ENCODE peak calls at places on chromosomes 16 and 17, in ten cellular contexts. One of them, this sample, is unnamed.

GRCh38 chr17:1997587-1998425 is 27.3 kb downstream of the RTN4RL1 start:
- DNase-seq in lower leg skin: no peak
- DNase-seq in lung: peak; percentile 45
- DNase-seq in GM12864: no peak
- DNase-seq in foreskin fibroblast: peak; percentile 36
- DNase-seq in OCI-LY7: no peak
- DNase-seq in RWPE2: no peak
- DNase-seq in naive thymus-derived CD4-positive, alpha-beta T cell: no peak
- DNase-seq in right cardiac atrium: peak; percentile 77
- DNase-seq in neuronal stem cell: peak; percentile 59
- DNase-seq in this sample: no peak

GRCh38 chr16:2779151-2779920 is 2.3 kb upstream of the ELOB start:
- DNase-seq in lower leg skin: peak; percentile 81
- DNase-seq in lung: no peak
- DNase-seq in GM12864: no peak
- DNase-seq in foreskin fibroblast: no peak
- DNase-seq in OCI-LY7: no peak
- DNase-seq in RWPE2: peak; percentile 49
- DNase-seq in naive thymus-derived CD4-positive, alpha-beta T cell: no peak
- DNase-seq in right cardiac atrium: no peak
- DNase-seq in neuronal stem cell: no peak
- DNase-seq in this sample: no peak

GRCh38 chr17:41775394-41776226 is 10.9 kb downstream of the JUP start:
- DNase-seq in lower leg skin: no peak
- DNase-seq in lung: no peak
- DNase-seq in GM12864: no peak
- DNase-seq in foreskin fibroblast: no peak
- DNase-seq in OCI-LY7: no peak
- DNase-seq in RWPE2: no peak
- DNase-seq in naive thymus-derived CD4-positive, alpha-beta T cell: no peak
- DNase-seq in right cardiac atrium: no peak
- DNase-seq in neuronal stem cell: peak; percentile 43
- DNase-seq in this sample: peak; percentile 39

GRCh38 chr16:31273676-31274075 is 13.9 kb downstream of the ITGAM start:
- DNase-seq in lower leg skin: peak; percentile 61
- DNase-seq in lung: no peak
- DNase-seq in GM12864: no peak
- DNase-seq in foreskin fibroblast: peak; percentile 27
- DNase-seq in OCI-LY7: no peak
- DNase-seq in RWPE2: no peak
- DNase-seq in naive thymus-derived CD4-positive, alpha-beta T cell: no peak
- DNase-seq in right cardiac atrium: no peak
- DNase-seq in neuronal stem cell: no peak
- DNase-seq in this sample: peak; percentile 85

GRCh38 chr17:43418441-43419374 is 19.9 kb downstream of the ARL4D start:
- DNase-seq in lower leg skin: peak; percentile 94
- DNase-seq in lung: no peak
- DNase-seq in GM12864: no peak
- DNase-seq in foreskin fibroblast: peak; percentile 97
- DNase-seq in OCI-LY7: no peak
- DNase-seq in RWPE2: peak; percentile 93
- DNase-seq in naive thymus-derived CD4-positive, alpha-beta T cell: no peak
- DNase-seq in right cardiac atrium: peak; percentile 75
- DNase-seq in neuronal stem cell: no peak
- DNase-seq in this sample: peak; percentile 96

GRCh38 chr17:81961087-81961514 is at the start of gene NOTUM:
- DNase-seq in lower leg skin: no peak
- DNase-seq in lung: no peak
- DNase-seq in GM12864: no peak
- DNase-seq in foreskin fibroblast: peak; percentile 57
- DNase-seq in OCI-LY7: peak; percentile 39
- DNase-seq in RWPE2: no peak
- DNase-seq in naive thymus-derived CD4-positive, alpha-beta T cell: no peak
- DNase-seq in right cardiac atrium: no peak
- DNase-seq in neuronal stem cell: no peak
- DNase-seq in this sample: no peak

GRCh38 chr17:50101346-50102163 is 6.4 kb downstream of the PDK2 start:
- DNase-seq in lower leg skin: no peak
- DNase-seq in lung: no peak
- DNase-seq in GM12864: no peak
- DNase-seq in foreskin fibroblast: peak; percentile 72
- DNase-seq in OCI-LY7: no peak
- DNase-seq in RWPE2: no peak
- DNase-seq in naive thymus-derived CD4-positive, alpha-beta T cell: no peak
- DNase-seq in right cardiac atrium: peak; percentile 84
- DNase-seq in neuronal stem cell: no peak
- DNase-seq in this sample: no peak

GRCh38 chr17:67995568-67996191 is 589 bp downstream of the C17orf58 start:
- DNase-seq in lower leg skin: peak; percentile 90
- DNase-seq in lung: no peak
- DNase-seq in GM12864: no peak
- DNase-seq in foreskin fibroblast: peak; percentile 45
- DNase-seq in OCI-LY7: peak; percentile 49
- DNase-seq in RWPE2: no peak
- DNase-seq in naive thymus-derived CD4-positive, alpha-beta T cell: peak; percentile 15
- DNase-seq in right cardiac atrium: peak; percentile 82
- DNase-seq in neuronal stem cell: peak; percentile 23
- DNase-seq in this sample: no peak

GRCh38 chr17:58991718-58992331 is 114.9 kb downstream of the TRIM37 start:
- DNase-seq in lower leg skin: no peak
- DNase-seq in lung: peak; percentile 69
- DNase-seq in GM12864: no peak
- DNase-seq in foreskin fibroblast: peak; percentile 69
- DNase-seq in OCI-LY7: no peak
- DNase-seq in RWPE2: no peak
- DNase-seq in naive thymus-derived CD4-positive, alpha-beta T cell: no peak
- DNase-seq in right cardiac atrium: no peak
- DNase-seq in neuronal stem cell: no peak
- DNase-seq in this sample: peak; percentile 47

GRCh38 chr16:30972872-30973271 is 12.1 kb upstream of the HSD3B7 start:
- DNase-seq in lower leg skin: no peak
- DNase-seq in lung: no peak
- DNase-seq in GM12864: no peak
- DNase-seq in foreskin fibroblast: no peak
- DNase-seq in OCI-LY7: no peak
- DNase-seq in RWPE2: no peak
- DNase-seq in naive thymus-derived CD4-positive, alpha-beta T cell: no peak
- DNase-seq in right cardiac atrium: no peak
- DNase-seq in neuronal stem cell: no peak
- DNase-seq in this sample: no peak

GRCh38 chr16:5450435-5451104 is 353.0 kb upstream of the EEF2KMT start:
- DNase-seq in lower leg skin: peak; percentile 67
- DNase-seq in lung: no peak
- DNase-seq in GM12864: no peak
- DNase-seq in foreskin fibroblast: no peak
- DNase-seq in OCI-LY7: no peak
- DNase-seq in RWPE2: no peak
- DNase-seq in naive thymus-derived CD4-positive, alpha-beta T cell: no peak
- DNase-seq in right cardiac atrium: no peak
- DNase-seq in neuronal stem cell: peak; percentile 48
- DNase-seq in this sample: no peak

GRCh38 chr17:34733351-34733750 is 154.0 kb downstream of the TMEM132E start:
- DNase-seq in lower leg skin: peak; percentile 62
- DNase-seq in lung: no peak
- DNase-seq in GM12864: no peak
- DNase-seq in foreskin fibroblast: no peak
- DNase-seq in OCI-LY7: no peak
- DNase-seq in RWPE2: no peak
- DNase-seq in naive thymus-derived CD4-positive, alpha-beta T cell: no peak
- DNase-seq in right cardiac atrium: no peak
- DNase-seq in neuronal stem cell: no peak
- DNase-seq in this sample: no peak

GRCh38 chr17:41530062-41531048 is 2.2 kb upstream of the KRT19 start:
- DNase-seq in lower leg skin: no peak
- DNase-seq in lung: no peak
- DNase-seq in GM12864: no peak
- DNase-seq in foreskin fibroblast: peak; percentile 86
- DNase-seq in OCI-LY7: no peak
- DNase-seq in RWPE2: no peak
- DNase-seq in naive thymus-derived CD4-positive, alpha-beta T cell: no peak
- DNase-seq in right cardiac atrium: no peak
- DNase-seq in neuronal stem cell: no peak
- DNase-seq in this sample: peak; percentile 87

GRCh38 chr17:57135026-57135747 is 50.1 kb downstream of the AKAP1 start:
- DNase-seq in lower leg skin: no peak
- DNase-seq in lung: no peak
- DNase-seq in GM12864: no peak
- DNase-seq in foreskin fibroblast: no peak
- DNase-seq in OCI-LY7: no peak
- DNase-seq in RWPE2: no peak
- DNase-seq in naive thymus-derived CD4-positive, alpha-beta T cell: no peak
- DNase-seq in right cardiac atrium: no peak
- DNase-seq in neuronal stem cell: no peak
- DNase-seq in this sample: no peak

GRCh38 chr17:57125866-57126265 is 40.8 kb downstream of the AKAP1 start:
- DNase-seq in lower leg skin: no peak
- DNase-seq in lung: no peak
- DNase-seq in GM12864: no peak
- DNase-seq in foreskin fibroblast: no peak
- DNase-seq in OCI-LY7: no peak
- DNase-seq in RWPE2: no peak
- DNase-seq in naive thymus-derived CD4-positive, alpha-beta T cell: no peak
- DNase-seq in right cardiac atrium: no peak
- DNase-seq in neuronal stem cell: no peak
- DNase-seq in this sample: no peak

GRCh38 chr17:57132663-57133062 is 47.6 kb downstream of the AKAP1 start:
- DNase-seq in lower leg skin: no peak
- DNase-seq in lung: no peak
- DNase-seq in GM12864: no peak
- DNase-seq in foreskin fibroblast: no peak
- DNase-seq in OCI-LY7: peak; percentile 23
- DNase-seq in RWPE2: no peak
- DNase-seq in naive thymus-derived CD4-positive, alpha-beta T cell: no peak
- DNase-seq in right cardiac atrium: no peak
- DNase-seq in neuronal stem cell: no peak
- DNase-seq in this sample: no peak

GRCh38 chr17:57135748-57136342 is 50.8 kb downstream of the AKAP1 start:
- DNase-seq in lower leg skin: no peak
- DNase-seq in lung: no peak
- DNase-seq in GM12864: no peak
- DNase-seq in foreskin fibroblast: no peak
- DNase-seq in OCI-LY7: no peak
- DNase-seq in RWPE2: no peak
- DNase-seq in naive thymus-derived CD4-positive, alpha-beta T cell: no peak
- DNase-seq in right cardiac atrium: no peak
- DNase-seq in neuronal stem cell: no peak
- DNase-seq in this sample: no peak

GRCh38 chr17:57130708-57131461 is 45.8 kb downstream of the AKAP1 start:
- DNase-seq in lower leg skin: peak; percentile 95
- DNase-seq in lung: peak; percentile 85
- DNase-seq in GM12864: peak; percentile 48
- DNase-seq in foreskin fibroblast: peak; percentile 89
- DNase-seq in OCI-LY7: peak; percentile 86
- DNase-seq in RWPE2: no peak
- DNase-seq in naive thymus-derived CD4-positive, alpha-beta T cell: peak; percentile 79
- DNase-seq in right cardiac atrium: peak; percentile 88
- DNase-seq in neuronal stem cell: peak; percentile 87
- DNase-seq in this sample: peak; percentile 64
- H3K4me3 ChIP-seq in lower leg skin: no peak overlapping the region
- H3K4me3 ChIP-seq in lung: no peak overlapping the region
- H3K4me3 ChIP-seq in GM12864: no peak overlapping the region
- H3K4me3 ChIP-seq in foreskin fibroblast: peak overlapping the region; percentile 29
- H3K4me3 ChIP-seq in OCI-LY7: peak overlapping the region; percentile 55
- H3K4me3 ChIP-seq in RWPE2: no peak overlapping the region
- H3K4me3 ChIP-seq in naive thymus-derived CD4-positive, alpha-beta T cell: no peak overlapping the region
- H3K4me3 ChIP-seq in right cardiac atrium: no peak overlapping the region
- H3K4me3 ChIP-seq in neuronal stem cell: peak overlapping the region; percentile 16
- H3K4me3 ChIP-seq in this sample: no peak overlapping the region

GRCh38 chr17:4433515-4434031 is at the start of gene SPNS3:
- DNase-seq in lower leg skin: no peak
- DNase-seq in lung: no peak
- DNase-seq in GM12864: no peak
- DNase-seq in foreskin fibroblast: no peak
- DNase-seq in OCI-LY7: peak; percentile 93
- DNase-seq in RWPE2: no peak
- DNase-seq in naive thymus-derived CD4-positive, alpha-beta T cell: peak; percentile 25
- DNase-seq in right cardiac atrium: no peak
- DNase-seq in neuronal stem cell: no peak
- DNase-seq in this sample: no peak
- H3K4me3 ChIP-seq in lower leg skin: no peak within 1 kb of the TSS
- H3K4me3 ChIP-seq in lung: no peak within 1 kb of the TSS
- H3K4me3 ChIP-seq in GM12864: no peak within 1 kb of the TSS
- H3K4me3 ChIP-seq in foreskin fibroblast: no peak within 1 kb of the TSS
- H3K4me3 ChIP-seq in OCI-LY7: peak within 1 kb of the TSS; percentile 53
- H3K4me3 ChIP-seq in RWPE2: no peak within 1 kb of the TSS
- H3K4me3 ChIP-seq in naive thymus-derived CD4-positive, alpha-beta T cell: peak within 1 kb of the TSS; percentile 39
- H3K4me3 ChIP-seq in right cardiac atrium: no peak within 1 kb of the TSS
- H3K4me3 ChIP-seq in neuronal stem cell: no peak within 1 kb of the TSS
- H3K4me3 ChIP-seq in this sample: no peak within 1 kb of the TSS

DNA sequence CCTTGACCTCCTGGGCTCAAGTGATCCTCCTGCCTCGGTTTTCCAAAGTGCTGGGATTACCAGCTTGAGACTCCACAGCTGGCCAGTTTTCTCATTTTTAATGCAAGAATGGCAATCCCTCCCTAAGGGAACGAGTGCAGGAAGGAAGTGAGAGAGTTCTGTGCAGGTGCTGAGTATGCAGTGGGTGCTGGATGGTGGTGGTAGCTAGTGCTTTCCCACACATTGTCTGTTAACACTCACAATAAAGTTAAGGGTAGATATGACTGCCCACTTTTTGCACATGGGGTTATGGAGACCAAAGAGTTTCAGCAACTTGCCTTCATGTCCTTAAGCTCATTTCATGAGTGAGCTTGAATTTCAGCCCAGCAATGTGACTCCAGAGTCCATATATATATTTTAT is 18.5 kb downstream of the RGS9 start:
- DNase-seq in lower leg skin: no peak
- DNase-seq in lung: no peak
- DNase-seq in GM12864: no peak
- DNase-seq in foreskin fibroblast: no peak
- DNase-seq in OCI-LY7: peak; percentile 60
- DNase-seq in RWPE2: no peak
- DNase-seq in naive thymus-derived CD4-positive, alpha-beta T cell: no peak
- DNase-seq in right cardiac atrium: peak; percentile 1
- DNase-seq in neuronal stem cell: no peak
- DNase-seq in this sample: no peak
- H3K4me3 ChIP-seq in lower leg skin: no peak overlapping the region
- H3K4me3 ChIP-seq in lung: no peak overlapping the region
- H3K4me3 ChIP-seq in GM12864: no peak overlapping the region
- H3K4me3 ChIP-seq in foreskin fibroblast: no peak overlapping the region
- H3K4me3 ChIP-seq in OCI-LY7: peak overlapping the region; percentile 39
- H3K4me3 ChIP-seq in RWPE2: no peak overlapping the region
- H3K4me3 ChIP-seq in naive thymus-derived CD4-positive, alpha-beta T cell: no peak overlapping the region
- H3K4me3 ChIP-seq in right cardiac atrium: no peak overlapping the region
- H3K4me3 ChIP-seq in neuronal stem cell: no peak overlapping the region
- H3K4me3 ChIP-seq in this sample: no peak overlapping the region

DNA sequence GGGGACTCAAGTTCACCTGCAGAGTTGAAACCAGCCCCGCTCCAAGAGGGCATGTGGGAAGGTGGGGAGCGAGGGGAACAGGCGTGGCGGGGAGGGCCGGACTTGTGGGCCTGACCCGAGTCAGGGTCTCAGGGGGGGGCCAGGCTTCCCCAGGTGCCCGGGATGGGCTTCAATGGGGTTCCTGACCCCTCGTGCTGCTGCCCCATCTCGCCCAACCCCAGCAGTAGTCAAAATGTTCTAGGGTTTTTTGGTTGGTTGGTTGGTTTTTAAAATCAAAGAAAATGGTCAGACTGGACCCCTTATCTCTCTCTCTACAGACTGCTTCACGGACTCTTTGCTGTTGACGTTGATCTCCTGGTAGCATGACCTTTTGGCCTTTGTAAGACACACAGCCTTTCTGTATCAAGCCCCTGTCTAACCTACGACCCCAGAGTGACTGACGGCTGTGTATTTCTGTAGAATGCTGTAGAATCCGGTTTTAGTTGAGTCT is 69.5 kb downstream of the AMFR start:
- DNase-seq in lower leg skin: peak; percentile 82
- DNase-seq in lung: no peak
- DNase-seq in GM12864: no peak
- DNase-seq in foreskin fibroblast: no peak
- DNase-seq in OCI-LY7: no peak
- DNase-seq in RWPE2: no peak
- DNase-seq in naive thymus-derived CD4-positive, alpha-beta T cell: no peak
- DNase-seq in right cardiac atrium: no peak
- DNase-seq in neuronal stem cell: no peak
- DNase-seq in this sample: no peak
- H3K4me3 ChIP-seq in lower leg skin: no peak overlapping the region
- H3K4me3 ChIP-seq in lung: no peak overlapping the region
- H3K4me3 ChIP-seq in GM12864: peak overlapping the region; percentile 63
- H3K4me3 ChIP-seq in foreskin fibroblast: no peak overlapping the region
- H3K4me3 ChIP-seq in OCI-LY7: no peak overlapping the region
- H3K4me3 ChIP-seq in RWPE2: no peak overlapping the region
- H3K4me3 ChIP-seq in naive thymus-derived CD4-positive, alpha-beta T cell: no peak overlapping the region
- H3K4me3 ChIP-seq in right cardiac atrium: no peak overlapping the region
- H3K4me3 ChIP-seq in neuronal stem cell: peak overlapping the region; percentile 28
- H3K4me3 ChIP-seq in this sample: no peak overlapping the region

This sample was measured in bronchial epithelial cell.